ENCODE peak calls at places on chromosomes 16 and 17, in six cellular contexts. One of them, this sample, is unnamed. For H4K20me1, the result is how much of the 10 kb centered on the place peaks cover.

GRCh38 chr16:51326131-51326856 is 175.2 kb upstream of the SALL1 start:
- DNase-seq in HCT116: no peak
- DNase-seq in SK-N-SH: no peak
- DNase-seq in GM12878: no peak
- DNase-seq in K562: peak
- DNase-seq in HepG2: no peak
- DNase-seq in this sample: no peak

GRCh38 chr16:72823961-72824490 is 223.9 kb downstream of the ZFHX3 start:
- DNase-seq in HCT116: no peak
- DNase-seq in SK-N-SH: peak
- DNase-seq in GM12878: no peak
- DNase-seq in K562: no peak
- DNase-seq in HepG2: no peak
- DNase-seq in this sample: no peak

GRCh38 chr17:66135896-66136295 is 56.0 kb downstream of the CEP112 start:
- DNase-seq in HCT116: no peak
- DNase-seq in SK-N-SH: no peak
- DNase-seq in GM12878: no peak
- DNase-seq in K562: no peak
- DNase-seq in HepG2: no peak
- DNase-seq in this sample: no peak

GRCh38 chr17:40124279-40125141 is 2.7 kb downstream of the MSL1 start:
- DNase-seq in HCT116: no peak
- DNase-seq in SK-N-SH: no peak
- DNase-seq in GM12878: no peak
- DNase-seq in K562: no peak
- DNase-seq in HepG2: no peak
- DNase-seq in this sample: peak

GRCh38 chr16:25155553-25156460 is 44.3 kb downstream of the LCMT1 start:
- DNase-seq in HCT116: no peak
- DNase-seq in SK-N-SH: no peak
- DNase-seq in GM12878: no peak
- DNase-seq in K562: no peak
- DNase-seq in HepG2: no peak
- DNase-seq in this sample: no peak

GRCh38 chr17:2083613-2084128 is 28.8 kb downstream of the HIC1 start:
- DNase-seq in HCT116: no peak
- DNase-seq in SK-N-SH: no peak
- DNase-seq in GM12878: peak
- DNase-seq in K562: no peak
- DNase-seq in HepG2: peak
- DNase-seq in this sample: no peak

GRCh38 chr17:73749337-73749807 is 105.1 kb upstream of the SDK2 start:
- DNase-seq in HCT116: no peak
- DNase-seq in SK-N-SH: no peak
- DNase-seq in GM12878: no peak
- DNase-seq in K562: no peak
- DNase-seq in HepG2: no peak
- DNase-seq in this sample: no peak

GRCh38 chr16:31471875-31472558 is at the start of gene TGFB1I1:
- DNase-seq in HCT116: no peak
- DNase-seq in SK-N-SH: peak
- DNase-seq in GM12878: no peak
- DNase-seq in K562: no peak
- DNase-seq in HepG2: no peak
- DNase-seq in this sample: peak

GRCh38 chr17:8072727-8073461 is 14.6 kb downstream of the ALOX12B start:
- DNase-seq in HCT116: no peak
- DNase-seq in SK-N-SH: peak
- DNase-seq in GM12878: no peak
- DNase-seq in K562: no peak
- DNase-seq in HepG2: no peak
- DNase-seq in this sample: peak

GRCh38 chr16:15041260-15042011 is 14.4 kb downstream of the NTAN1 start:
- DNase-seq in HCT116: no peak
- DNase-seq in SK-N-SH: no peak
- DNase-seq in GM12878: no peak
- DNase-seq in K562: peak
- DNase-seq in HepG2: no peak
- DNase-seq in this sample: peak

GRCh38 chr16:73040136-73040535 is 7.8 kb downstream of the ZFHX3 start:
- DNase-seq in HCT116: no peak
- DNase-seq in SK-N-SH: no peak
- DNase-seq in GM12878: no peak
- DNase-seq in K562: no peak
- DNase-seq in HepG2: no peak
- DNase-seq in this sample: peak

GRCh38 chr16:54482892-54483574 is 196.4 kb upstream of the IRX3 start:
- DNase-seq in HCT116: no peak
- DNase-seq in SK-N-SH: peak
- DNase-seq in GM12878: no peak
- DNase-seq in K562: no peak
- DNase-seq in HepG2: no peak
- DNase-seq in this sample: no peak

GRCh38 chr16:87146676-87147075 is 170.5 kb downstream of the C16orf95 start:
- DNase-seq in HCT116: no peak
- DNase-seq in SK-N-SH: no peak
- DNase-seq in GM12878: no peak
- DNase-seq in K562: no peak
- DNase-seq in HepG2: no peak
- DNase-seq in this sample: no peak

GRCh38 chr16:4384497-4384896 is 12.8 kb downstream of the VASN start:
- DNase-seq in HCT116: no peak
- DNase-seq in SK-N-SH: peak
- DNase-seq in GM12878: no peak
- DNase-seq in K562: no peak
- DNase-seq in HepG2: no peak
- DNase-seq in this sample: no peak

GRCh38 chr16:48608871-48609452 is 1.0 kb downstream of the N4BP1 start:
- DNase-seq in HCT116: no peak
- DNase-seq in SK-N-SH: peak
- DNase-seq in GM12878: no peak
- DNase-seq in K562: no peak
- DNase-seq in HepG2: no peak
- DNase-seq in this sample: no peak

GRCh38 chr16:86403056-86403455 is 107.3 kb upstream of the FOXF1 start:
- DNase-seq in HCT116: no peak
- DNase-seq in SK-N-SH: no peak
- DNase-seq in GM12878: no peak
- DNase-seq in K562: no peak
- DNase-seq in HepG2: no peak
- DNase-seq in this sample: no peak

GRCh38 chr17:57655564-57655963 is 89.5 kb downstream of the CCDC182 start:
- DNase-seq in HCT116: no peak
- DNase-seq in SK-N-SH: no peak
- DNase-seq in GM12878: no peak
- DNase-seq in K562: no peak
- DNase-seq in HepG2: no peak
- DNase-seq in this sample: no peak

GRCh38 chr16:54318941-54319340 is 32.4 kb upstream of the IRX3 start:
- DNase-seq in HCT116: no peak
- DNase-seq in SK-N-SH: no peak
- DNase-seq in GM12878: no peak
- DNase-seq in K562: no peak
- DNase-seq in HepG2: no peak
- DNase-seq in this sample: no peak

GRCh38 chr16:10949424-10949970 is 5.1 kb downstream of the CLEC16A start:
- DNase-seq in HCT116: no peak
- DNase-seq in SK-N-SH: no peak
- DNase-seq in GM12878: peak
- DNase-seq in K562: no peak
- DNase-seq in HepG2: no peak
- DNase-seq in this sample: peak
- H4K20me1 ChIP-seq in HCT116: under half
- H4K20me1 ChIP-seq in SK-N-SH: under half
- H4K20me1 ChIP-seq in GM12878: under half
- H4K20me1 ChIP-seq in K562: under half
- H4K20me1 ChIP-seq in HepG2: under half
- H4K20me1 ChIP-seq in this sample: under half

GRCh38 chr17:18321309-18321708 is 6.2 kb downstream of the SMCR8 start:
- DNase-seq in HCT116: peak
- DNase-seq in SK-N-SH: no peak
- DNase-seq in GM12878: no peak
- DNase-seq in K562: peak
- DNase-seq in HepG2: no peak
- DNase-seq in this sample: peak

GRCh38 chr17:18322522-18322921 is 7.4 kb downstream of the SMCR8 start:
- DNase-seq in HCT116: no peak
- DNase-seq in SK-N-SH: no peak
- DNase-seq in GM12878: no peak
- DNase-seq in K562: no peak
- DNase-seq in HepG2: no peak
- DNase-seq in this sample: no peak

GRCh38 chr17:18324140-18325049 is 9.3 kb downstream of the SMCR8 start:
- DNase-seq in HCT116: no peak
- DNase-seq in SK-N-SH: no peak
- DNase-seq in GM12878: no peak
- DNase-seq in K562: no peak
- DNase-seq in HepG2: no peak
- DNase-seq in this sample: peak

GRCh38 chr17:18323507-18324139 is 8.5 kb downstream of the SMCR8 start:
- DNase-seq in HCT116: no peak
- DNase-seq in SK-N-SH: no peak
- DNase-seq in GM12878: no peak
- DNase-seq in K562: no peak
- DNase-seq in HepG2: no peak
- DNase-seq in this sample: no peak

DNA sequence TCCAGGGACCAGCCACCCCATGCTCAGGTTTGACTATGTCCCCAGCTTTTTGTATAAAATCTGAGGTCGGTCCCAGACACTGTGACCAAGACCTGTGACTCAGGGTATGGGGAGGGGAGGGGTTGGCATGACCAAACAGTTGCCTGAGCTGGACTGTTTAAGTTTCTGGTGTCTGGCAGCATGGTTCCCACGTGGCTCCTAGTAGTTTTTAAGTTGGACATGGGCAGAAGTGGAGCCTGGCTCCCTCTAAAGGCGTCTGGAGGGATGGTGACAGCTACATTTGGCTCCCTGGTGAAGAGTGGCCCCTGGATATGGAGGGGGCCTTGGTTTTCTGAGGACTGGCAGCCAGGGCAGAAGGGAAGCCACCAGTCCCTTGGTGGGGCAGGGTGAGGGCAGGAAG is 7.9 kb downstream of the SMCR8 start:
- DNase-seq in HCT116: no peak
- DNase-seq in SK-N-SH: no peak
- DNase-seq in GM12878: no peak
- DNase-seq in K562: no peak
- DNase-seq in HepG2: no peak
- DNase-seq in this sample: no peak
- TF ChIP-seq CTCF in HCT116: peak
- TF ChIP-seq CTCF in SK-N-SH: no peak
- TF ChIP-seq CTCF in GM12878: peak
- TF ChIP-seq CTCF in K562: peak
- TF ChIP-seq CTCF in HepG2: no peak
- TF ChIP-seq CTCF in this sample: peak

DNA sequence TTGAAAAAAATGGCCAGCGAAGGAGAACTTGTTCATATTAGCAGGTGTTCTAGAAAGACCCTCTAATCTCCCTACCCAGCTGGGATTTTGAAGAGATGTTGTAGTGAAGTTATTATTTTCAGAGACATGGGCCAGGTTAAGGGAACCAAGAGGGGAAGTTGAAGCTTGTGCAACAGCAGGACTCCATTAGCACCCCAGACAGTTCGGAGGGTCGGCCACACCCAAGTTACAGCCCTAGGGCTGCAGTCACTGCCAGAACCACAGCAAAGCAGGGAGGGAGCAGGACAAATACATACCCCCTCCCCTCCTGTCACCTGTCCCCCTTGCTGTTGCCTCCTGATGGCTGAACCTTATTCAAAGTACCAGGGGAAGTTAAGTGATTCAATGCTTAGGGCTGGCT is 42.3 kb downstream of the WSB1 start:
- DNase-seq in HCT116: no peak
- DNase-seq in SK-N-SH: no peak
- DNase-seq in GM12878: no peak
- DNase-seq in K562: no peak
- DNase-seq in HepG2: no peak
- DNase-seq in this sample: no peak
- TF ChIP-seq REST in HCT116: no peak
- TF ChIP-seq REST in SK-N-SH: no peak
- TF ChIP-seq REST in GM12878: no peak
- TF ChIP-seq REST in K562: no peak
- TF ChIP-seq REST in HepG2: no peak
- TF ChIP-seq REST in this sample: no peak

GRCh38 chr16:70481929-70482536 is 27.6 kb downstream of the FCSK start:
- DNase-seq in HCT116: no peak
- DNase-seq in SK-N-SH: no peak
- DNase-seq in GM12878: no peak
- DNase-seq in K562: no peak
- DNase-seq in HepG2: no peak
- DNase-seq in this sample: no peak

GRCh38 chr16:70484867-70485266 is 30.5 kb downstream of the FCSK start:
- DNase-seq in HCT116: no peak
- DNase-seq in SK-N-SH: no peak
- DNase-seq in GM12878: no peak
- DNase-seq in K562: no peak
- DNase-seq in HepG2: no peak
- DNase-seq in this sample: no peak

GRCh38 chr16:70482624-70483023 is 28.2 kb downstream of the FCSK start:
- DNase-seq in HCT116: no peak
- DNase-seq in SK-N-SH: no peak
- DNase-seq in GM12878: no peak
- DNase-seq in K562: no peak
- DNase-seq in HepG2: no peak
- DNase-seq in this sample: no peak

GRCh38 chr16:70480127-70481105 is 26.0 kb downstream of the FCSK start:
- DNase-seq in HCT116: no peak
- DNase-seq in SK-N-SH: no peak
- DNase-seq in GM12878: no peak
- DNase-seq in K562: no peak
- DNase-seq in HepG2: no peak
- DNase-seq in this sample: no peak

DNA sequence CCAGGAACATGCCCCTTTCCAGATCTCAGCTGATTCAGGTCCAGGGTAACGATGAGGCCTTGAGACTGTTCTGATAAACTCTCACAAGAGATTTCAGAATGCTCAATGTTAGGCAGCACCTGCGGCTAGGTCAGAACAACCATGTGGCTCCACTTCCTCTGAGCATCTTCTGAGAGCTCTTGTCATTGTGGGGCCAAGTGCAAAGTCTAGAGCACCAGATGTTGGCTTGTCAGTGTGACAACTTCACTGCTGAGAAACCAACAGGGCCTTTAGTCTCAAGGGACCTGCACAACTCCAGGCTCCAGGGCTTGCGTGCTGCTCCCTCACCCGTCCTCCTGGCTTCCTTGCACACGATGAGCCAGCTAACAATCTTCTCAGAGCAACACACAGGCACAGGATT is 29.0 kb downstream of the FCSK start:
- DNase-seq in HCT116: no peak
- DNase-seq in SK-N-SH: no peak
- DNase-seq in GM12878: peak
- DNase-seq in K562: no peak
- DNase-seq in HepG2: no peak
- DNase-seq in this sample: no peak
- H4K20me1 ChIP-seq in HCT116: under half
- H4K20me1 ChIP-seq in SK-N-SH: under half
- H4K20me1 ChIP-seq in GM12878: under half
- H4K20me1 ChIP-seq in K562: under half
- H4K20me1 ChIP-seq in HepG2: under half
- H4K20me1 ChIP-seq in this sample: under half

GRCh38 chr17:78823282-78824046 is 17.1 kb downstream of the USP36 start:
- DNase-seq in HCT116: no peak
- DNase-seq in SK-N-SH: no peak
- DNase-seq in GM12878: no peak
- DNase-seq in K562: no peak
- DNase-seq in HepG2: no peak
- DNase-seq in this sample: no peak
- TF ChIP-seq CTCF in HCT116: peak
- TF ChIP-seq CTCF in SK-N-SH: peak
- TF ChIP-seq CTCF in GM12878: no peak
- TF ChIP-seq CTCF in K562: no peak
- TF ChIP-seq CTCF in HepG2: no peak
- TF ChIP-seq CTCF in this sample: peak